ENCODE peak calls at places on chromosomes 12 and 14, in four cellular contexts. One of them, this sample, is unnamed.

GRCh38 chr12:78759387-78759786 is 105.2 kb upstream of the SYT1 start:
- DNase-seq in stomach: no peak
- DNase-seq in GM23338: peak; percentile 34
- DNase-seq in HCT116: no peak
- DNase-seq in this sample: no peak

GRCh38 chr14:50964683-50965390 is 20.6 kb upstream of the PYGL start:
- DNase-seq in stomach: peak; percentile 54
- DNase-seq in GM23338: no peak
- DNase-seq in HCT116: no peak
- DNase-seq in this sample: peak; percentile 44

GRCh38 chr12:119807380-119807779 is 69.7 kb downstream of the CIT start:
- DNase-seq in stomach: no peak
- DNase-seq in GM23338: no peak
- DNase-seq in HCT116: no peak
- DNase-seq in this sample: no peak

GRCh38 chr14:24425704-24426103 is 3.8 kb downstream of the CBLN3 start:
- DNase-seq in stomach: no peak
- DNase-seq in GM23338: no peak
- DNase-seq in HCT116: no peak
- DNase-seq in this sample: no peak

GRCh38 chr12:7404275-7404674 is 39.7 kb downstream of the CD163L1 start:
- DNase-seq in stomach: no peak
- DNase-seq in GM23338: no peak
- DNase-seq in HCT116: no peak
- DNase-seq in this sample: no peak

GRCh38 chr14:25833341-25834121 is 764.3 kb downstream of the NOVA1 start:
- DNase-seq in stomach: peak; percentile 27
- DNase-seq in GM23338: peak; percentile 74
- DNase-seq in HCT116: no peak
- DNase-seq in this sample: peak; percentile 11

GRCh38 chr12:100435948-100436347 is 37.7 kb upstream of the NR1H4 start:
- DNase-seq in stomach: no peak
- DNase-seq in GM23338: no peak
- DNase-seq in HCT116: no peak
- DNase-seq in this sample: no peak

GRCh38 chr12:115597157-115597712 is 680.3 kb downstream of the MED13L start:
- DNase-seq in stomach: no peak
- DNase-seq in GM23338: no peak
- DNase-seq in HCT116: peak; percentile 16
- DNase-seq in this sample: no peak

GRCh38 chr14:33978892-33979612 is 28.2 kb upstream of the EGLN3 start:
- DNase-seq in stomach: no peak
- DNase-seq in GM23338: no peak
- DNase-seq in HCT116: no peak
- DNase-seq in this sample: no peak

GRCh38 chr12:4278582-4278939 is 5.0 kb downstream of the CCND2 start:
- DNase-seq in stomach: no peak
- DNase-seq in GM23338: no peak
- DNase-seq in HCT116: no peak
- DNase-seq in this sample: peak; percentile 78

GRCh38 chr14:68554231-68554630 is 238.6 kb downstream of the ZFP36L1 start:
- DNase-seq in stomach: no peak
- DNase-seq in GM23338: peak; percentile 14
- DNase-seq in HCT116: no peak
- DNase-seq in this sample: no peak

GRCh38 chr14:50954811-50955372 is 10.6 kb upstream of the PYGL start:
- DNase-seq in stomach: no peak
- DNase-seq in GM23338: peak; percentile 52
- DNase-seq in HCT116: peak; percentile 23
- DNase-seq in this sample: no peak

GRCh38 chr14:100535287-100536131 is 51.7 kb downstream of the BEGAIN start:
- DNase-seq in stomach: no peak
- DNase-seq in GM23338: no peak
- DNase-seq in HCT116: no peak
- DNase-seq in this sample: peak; percentile 4

GRCh38 chr12:120639771-120640721 is at the start of gene CABP1:
- DNase-seq in stomach: peak; percentile 58
- DNase-seq in GM23338: peak; percentile 92
- DNase-seq in HCT116: no peak
- DNase-seq in this sample: peak; percentile 57

GRCh38 chr12:3563966-3564365 is 73.0 kb downstream of the PRMT8 start:
- DNase-seq in stomach: no peak
- DNase-seq in GM23338: no peak
- DNase-seq in HCT116: no peak
- DNase-seq in this sample: no peak

GRCh38 chr12:132302466-132303358 is 26.7 kb downstream of the GALNT9 start:
- DNase-seq in stomach: no peak
- DNase-seq in GM23338: no peak
- DNase-seq in HCT116: no peak
- DNase-seq in this sample: no peak

GRCh38 chr12:52010152-52010622 is 3.4 kb downstream of the TAMALIN start:
- DNase-seq in stomach: peak; percentile 38
- DNase-seq in GM23338: peak; percentile 86
- DNase-seq in HCT116: no peak
- DNase-seq in this sample: peak; percentile 52

GRCh38 chr12:87509233-87509820 is 519.9 kb downstream of the C12orf50 start:
- DNase-seq in stomach: no peak
- DNase-seq in GM23338: peak; percentile 5
- DNase-seq in HCT116: peak; percentile 44
- DNase-seq in this sample: no peak

GRCh38 chr14:52551205-52551604 is 1.1 kb downstream of the TXNDC16 start:
- DNase-seq in stomach: no peak
- DNase-seq in GM23338: no peak
- DNase-seq in HCT116: no peak
- DNase-seq in this sample: no peak

GRCh38 chr12:16515666-16516065 is 90.3 kb downstream of the LMO3 start:
- DNase-seq in stomach: no peak
- DNase-seq in GM23338: no peak
- DNase-seq in HCT116: no peak
- DNase-seq in this sample: no peak

DNA sequence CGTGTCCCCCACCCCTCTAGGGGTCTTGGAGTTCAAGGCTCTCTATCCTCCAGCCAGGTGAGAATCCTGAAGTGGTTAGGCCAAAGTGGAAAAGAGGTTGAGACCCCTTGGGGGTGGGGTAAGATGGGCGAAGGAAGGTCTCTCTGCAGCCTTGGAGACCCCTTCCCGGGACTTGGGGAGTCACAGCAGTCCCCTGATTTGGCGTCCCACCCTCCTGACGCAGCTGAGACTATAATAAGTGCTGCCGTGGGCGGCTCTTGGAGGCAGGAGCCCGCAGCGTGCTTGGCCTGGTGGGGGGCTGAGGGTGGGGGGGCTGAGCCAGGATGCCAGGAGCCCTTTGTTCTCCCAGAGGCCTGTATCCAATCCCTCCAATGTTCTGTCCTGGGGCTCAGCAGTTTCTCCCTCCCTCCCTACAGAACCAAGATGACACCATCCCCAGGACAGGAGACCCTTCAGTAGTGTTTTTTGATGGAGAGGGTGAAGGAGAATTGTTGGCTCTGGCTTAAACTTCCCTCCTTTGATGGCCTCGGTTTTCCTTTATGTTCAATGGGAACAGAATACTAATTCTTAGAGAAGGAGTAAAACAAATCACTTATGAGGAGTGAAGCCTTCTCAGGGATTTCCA is 1.5 kb upstream of the AGAP2 start:
- DNase-seq in stomach: no peak
- DNase-seq in GM23338: no peak
- DNase-seq in HCT116: no peak
- DNase-seq in this sample: no peak
- H3K27me3 ChIP-seq in stomach: peaks cover 85% of the 10 kb centered on the region
- H3K27me3 ChIP-seq in GM23338: peaks cover 89% of the 10 kb centered on the region
- H3K27me3 ChIP-seq in HCT116: no peaks in the 10 kb centered on the region
- H3K27me3 ChIP-seq in this sample: peaks cover 57% of the 10 kb centered on the region

GRCh38 chr12:30568453-30568852 is 127.2 kb downstream of the IPO8 start:
- DNase-seq in stomach: no peak
- DNase-seq in GM23338: no peak
- DNase-seq in HCT116: no peak
- DNase-seq in this sample: no peak
- H3K4me3 ChIP-seq in stomach: no peak overlapping the region
- H3K4me3 ChIP-seq in GM23338: no peak overlapping the region
- H3K4me3 ChIP-seq in HCT116: no peak overlapping the region
- H3K4me3 ChIP-seq in this sample: no peak overlapping the region

GRCh38 chr12:125651625-125652024 is 586.4 kb downstream of the AACS start:
- DNase-seq in stomach: no peak
- DNase-seq in GM23338: no peak
- DNase-seq in HCT116: no peak
- DNase-seq in this sample: no peak

GRCh38 chr12:125639826-125640225 is 574.6 kb downstream of the AACS start:
- DNase-seq in stomach: no peak
- DNase-seq in GM23338: no peak
- DNase-seq in HCT116: no peak
- DNase-seq in this sample: no peak

GRCh38 chr12:125643055-125643454 is 577.8 kb downstream of the AACS start:
- DNase-seq in stomach: no peak
- DNase-seq in GM23338: no peak
- DNase-seq in HCT116: no peak
- DNase-seq in this sample: no peak

GRCh38 chr12:125650587-125650986 is 585.4 kb downstream of the AACS start:
- DNase-seq in stomach: no peak
- DNase-seq in GM23338: no peak
- DNase-seq in HCT116: no peak
- DNase-seq in this sample: no peak

GRCh38 chr12:125645724-125646123 is 580.5 kb downstream of the AACS start:
- DNase-seq in stomach: no peak
- DNase-seq in GM23338: no peak
- DNase-seq in HCT116: no peak
- DNase-seq in this sample: no peak
- TF ChIP-seq POLR2AphosphoS5 in stomach: no peak
- TF ChIP-seq POLR2AphosphoS5 in GM23338: no peak
- TF ChIP-seq POLR2AphosphoS5 in HCT116: no peak
- TF ChIP-seq POLR2AphosphoS5 in this sample: no peak

DNA sequence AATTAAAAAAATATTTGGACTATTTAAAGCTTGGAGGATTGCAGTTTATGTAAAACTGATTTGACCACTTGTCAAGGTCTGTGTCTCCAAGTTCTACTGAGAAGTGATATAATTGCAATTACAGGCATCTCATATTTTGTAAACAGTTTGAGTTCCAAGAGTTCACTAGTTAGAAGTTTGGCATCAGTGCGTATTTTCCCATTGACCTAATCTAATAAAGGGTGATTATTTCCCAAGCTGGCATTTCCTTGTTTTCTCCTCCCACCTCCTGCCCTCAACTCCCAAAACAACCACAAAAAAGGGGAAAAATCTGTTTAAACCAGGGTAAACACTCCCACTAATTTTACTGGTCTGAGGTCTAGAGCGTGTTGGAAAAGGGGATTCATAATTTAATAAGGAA is 3.0 kb upstream of the MYF6 start:
- DNase-seq in stomach: no peak
- DNase-seq in GM23338: no peak
- DNase-seq in HCT116: no peak
- DNase-seq in this sample: no peak
- H3K27me3 ChIP-seq in stomach: peaks cover 17% of the 10 kb centered on the region
- H3K27me3 ChIP-seq in GM23338: peaks cover 76% of the 10 kb centered on the region
- H3K27me3 ChIP-seq in HCT116: no peaks in the 10 kb centered on the region
- H3K27me3 ChIP-seq in this sample: peaks cover 19% of the 10 kb centered on the region

DNA sequence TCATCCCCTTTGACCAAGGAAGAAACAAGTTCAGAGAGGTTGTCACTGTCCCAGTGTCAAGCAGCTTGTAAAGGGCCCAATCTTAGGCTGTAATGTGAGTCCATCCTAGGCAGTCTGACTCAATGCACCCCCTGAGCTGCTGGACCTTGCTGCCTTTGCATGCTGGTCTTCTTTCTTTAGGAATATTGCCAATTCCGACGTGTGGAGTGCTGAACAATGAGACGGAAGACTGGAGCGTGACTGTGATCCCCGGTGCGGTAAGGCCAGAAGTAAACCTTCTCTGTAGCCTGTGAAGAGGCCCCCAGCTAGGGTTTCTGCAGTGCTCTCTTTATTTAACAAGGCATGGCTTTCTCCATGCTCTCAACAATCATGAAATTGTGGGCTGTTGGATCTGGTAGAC is 963 bp downstream of the TCTN2 start:
- DNase-seq in stomach: no peak
- DNase-seq in GM23338: no peak
- DNase-seq in HCT116: no peak
- DNase-seq in this sample: no peak
- H3K4me3 ChIP-seq in stomach: peak overlapping the region; percentile 74
- H3K4me3 ChIP-seq in GM23338: peak overlapping the region; percentile 68
- H3K4me3 ChIP-seq in HCT116: peak overlapping the region; percentile 83
- H3K4me3 ChIP-seq in this sample: peak overlapping the region; percentile 83